ENCODE peak calls at places on chromosomes 3 and 15, in nine cellular contexts. E is ELF-1; C is stimulated activated CD8-positive, alpha-beta memory T cell treated with anti-CD3 and anti-CD28 coated beads, Interleukin-15, amount 100 ng/mL, for 24 hours; N is hepatocyte; F is occipital lobe; D is endothelial cell; S is effector CD4-positive, alpha-beta T cell; A is stimulated activated naive B cell treated with anti-CD40 and anti-IgM and Interleukin-4, amounts not matched to agents 10 μg/mL and 1 μg/mL and 100 μg/mL, for 72 hours; W is T-helper 9 cell. L is an unnamed sample.

GRCh38 chr15:34893967-34894366 is 75.6 kb downstream of the AQR start:
- DNase-seq in D (no peak), N (no peak), W (no peak), F (no peak), E (no peak), C (no peak), S (no peak), A (no peak), L (no peak)

GRCh38 chr3:36212291-36212690 is 168.0 kb upstream of the STAC start:
- DNase-seq in A (no peak), W (no peak), F (no peak), S (no peak), C (no peak), E (no peak), D (no peak), N (peak; percentile 6), L (peak; percentile 6)

GRCh38 chr3:135368316-135368715 is 573.3 kb downstream of the EPHB1 start:
- DNase-seq in A (no peak), W (no peak), E (peak; percentile 29), S (no peak), D (no peak), N (no peak), F (no peak), C (no peak), L (no peak)

GRCh38 chr3:126313580-126314304 is 43.5 kb downstream of the KLF15 start:
- DNase-seq in A (no peak), C (no peak), W (no peak), N (no peak), S (no peak), D (no peak), E (no peak), F (no peak), L (peak; percentile 35)

GRCh38 chr3:4432233-4432632 is 34.8 kb downstream of the SUMF1 start:
- DNase-seq in W (no peak), A (no peak), N (no peak), C (no peak), D (no peak), S (no peak), E (peak; percentile 6), F (no peak), L (no peak)

GRCh38 chr3:72347819-72348319 is 500.4 kb downstream of the SHQ1 start:
- DNase-seq in D (no peak), N (peak; percentile 44), S (peak; percentile 26), W (peak; percentile 41), C (peak; percentile 32), E (peak; percentile 86), A (peak; percentile 33), F (peak; percentile 16), L (no peak)

GRCh38 chr15:80887148-80887547 is 102.5 kb downstream of the MESD start:
- DNase-seq in E (peak; percentile 28), D (no peak), A (no peak), F (no peak), N (no peak), W (no peak), S (no peak), C (no peak), L (no peak)

GRCh38 chr3:49358884-49359225 is 702 bp upstream of the GPX1 start:
- DNase-seq in C (no peak), S (no peak), W (no peak), F (no peak), A (no peak), E (no peak), D (peak; percentile 57), N (no peak), L (no peak)

GRCh38 chr3:188559069-188559410 is 405.1 kb downstream of the LPP start:
- DNase-seq in C (no peak), F (no peak), A (no peak), W (no peak), S (no peak), D (no peak), E (no peak), N (no peak), L (no peak)

GRCh38 chr3:127680790-127681189 is 8.0 kb downstream of the ABTB1 start:
- DNase-seq in D (no peak), E (peak; percentile 0), C (no peak), W (no peak), A (no peak), F (no peak), N (no peak), S (no peak), L (no peak)

GRCh38 chr15:101013151-101013550 is 94.0 kb downstream of the LRRK1 start:
- DNase-seq in S (no peak), D (no peak), E (no peak), C (no peak), N (no peak), A (no peak), W (no peak), F (no peak), L (no peak)

GRCh38 chr3:142904639-142905441 is 16.0 kb upstream of the PCOLCE2 start:
- DNase-seq in N (peak; percentile 75), F (no peak), W (no peak), A (no peak), D (no peak), S (no peak), E (peak; percentile 23), C (no peak), L (peak; percentile 32)

GRCh38 chr3:101509276-101509675 is 3.7 kb downstream of the SENP7 start:
- DNase-seq in A (no peak), E (no peak), N (no peak), W (no peak), F (no peak), D (no peak), C (no peak), S (no peak), L (no peak)

GRCh38 chr3:73616056-73616455 is 8.7 kb downstream of the PDZRN3 start:
- DNase-seq in C (no peak), F (no peak), D (no peak), W (no peak), A (no peak), S (no peak), N (no peak), E (no peak), L (no peak)

GRCh38 chr3:72897758-72898007 is 9.8 kb downstream of the GXYLT2 start:
- DNase-seq in C (no peak), A (no peak), E (no peak), S (no peak), F (no peak), D (no peak), N (no peak), W (no peak), L (no peak)

GRCh38 chr3:169871129-169871886 is 1.6 kb upstream of the LRRC31 start:
- DNase-seq in N (no peak), S (no peak), W (no peak), C (no peak), F (no peak), E (no peak), A (no peak), D (no peak), L (no peak)

GRCh38 chr3:52490938-52491526 is 4.1 kb upstream of the STAB1 start:
- DNase-seq in S (no peak), A (no peak), D (peak; percentile 60), C (no peak), F (peak; percentile 29), N (no peak), W (no peak), E (no peak), L (no peak)

GRCh38 chr3:124510290-124510689 is 220.0 kb upstream of the UMPS start:
- DNase-seq in C (no peak), E (no peak), W (no peak), N (no peak), D (no peak), S (no peak), A (no peak), F (no peak), L (no peak)

GRCh38 chr3:197430502-197430901 is 125.3 kb downstream of the BDH1 start:
- DNase-seq in A (no peak), F (no peak), N (no peak), E (no peak), C (no peak), D (no peak), W (no peak), S (no peak), L (no peak)

GRCh38 chr3:9808345-9809037 is 1.6 kb upstream of the TTLL3 start:
- DNase-seq in A (peak; percentile 40), N (peak; percentile 51), F (no peak), S (peak; percentile 42), W (peak; percentile 20), C (no peak), E (peak; percentile 59), D (peak; percentile 27), L (no peak)

GRCh38 chr3:128395500-128396125 is 71.1 kb downstream of the DNAJB8 start:
- DNase-seq in C (no peak), D (no peak), S (no peak), E (no peak), F (no peak), N (no peak), W (no peak), A (no peak), L (no peak)

GRCh38 chr3:153144779-153145178 is 17.2 kb upstream of the RAP2B start:
- DNase-seq in C (no peak), W (no peak), N (no peak), E (no peak), S (no peak), A (no peak), F (no peak), D (no peak), L (no peak)

GRCh38 chr15:101045236-101045646 is 126.1 kb downstream of the LRRK1 start:
- DNase-seq in A (no peak), E (peak; percentile 0), F (no peak), D (peak; percentile 1), S (no peak), N (no peak), W (no peak), C (no peak), L (no peak)

GRCh38 chr15:30043211-30043655 is 39.5 kb upstream of the GOLGA8J start:
- DNase-seq in F (no peak), D (no peak), N (no peak), S (no peak), C (no peak), A (no peak), E (no peak), W (no peak), L (peak; percentile 13)

GRCh38 chr15:65339436-65339835 is 35.0 kb downstream of the RNU5B-1 start:
- DNase-seq in S (no peak), E (no peak), D (no peak), N (no peak), C (no peak), W (no peak), F (no peak), A (no peak), L (no peak)

GRCh38 chr3:125055165-125055912 is 458 bp downstream of the HEG1 start:
- DNase-seq in N (peak; percentile 69), D (no peak), E (no peak), A (peak; percentile 20), C (peak; percentile 3), F (no peak), S (no peak), W (no peak), L (no peak)

GRCh38 chr3:171284308-171285075 is 175.7 kb downstream of the TNIK start:
- DNase-seq in E (peak; percentile 5), C (no peak), A (no peak), S (no peak), W (no peak), F (no peak), N (peak; percentile 54), D (no peak), L (no peak)

GRCh38 chr15:60591491-60592385 is 112.8 kb upstream of the ICE2 start:
- DNase-seq in D (peak; percentile 48), C (no peak), N (peak; percentile 63), W (peak; percentile 38), F (peak; percentile 36), S (peak; percentile 39), A (peak; percentile 5), E (peak; percentile 74), L (no peak)

GRCh38 chr3:147655236-147655635 is 246.1 kb downstream of the ZIC1 start:
- DNase-seq in E (no peak), N (no peak), A (no peak), F (no peak), W (no peak), C (no peak), S (no peak), D (no peak), L (no peak)

GRCh38 chr3:184889312-184889904 is 77.4 kb downstream of the VPS8 start:
- DNase-seq in C (no peak), E (peak; percentile 17), N (no peak), S (no peak), F (no peak), D (no peak), A (no peak), W (no peak), L (no peak)

GRCh38 chr3:100084100-100084806 is 30.0 kb downstream of the FILIP1L start:
- DNase-seq in N (no peak), W (no peak), S (no peak), C (no peak), E (no peak), D (no peak), A (no peak), F (no peak), L (no peak)